ENCODE peak calls at places on chromosomes 6 and 20, in seven cellular contexts. One of them, this sample, is unnamed.

GRCh38 chr20:49534314-49534713 is 33.6 kb downstream of the PTGIS start:
- DNase-seq in GM10248: peak; percentile 73
- DNase-seq in mammary epithelial cell: peak; percentile 36
- DNase-seq in stomach: peak; percentile 55
- DNase-seq in CD4-positive, alpha-beta T cell: peak; percentile 19
- DNase-seq in CD8-positive, alpha-beta T cell: peak; percentile 58
- DNase-seq in uterus: peak; percentile 65
- DNase-seq in this sample: no peak

GRCh38 chr6:37426945-37427510 is 6.0 kb upstream of the CMTR1 start:
- DNase-seq in GM10248: no peak
- DNase-seq in mammary epithelial cell: no peak
- DNase-seq in stomach: no peak
- DNase-seq in CD4-positive, alpha-beta T cell: no peak
- DNase-seq in CD8-positive, alpha-beta T cell: no peak
- DNase-seq in uterus: no peak
- DNase-seq in this sample: no peak

GRCh38 chr6:106525111-106525884 is 104.0 kb downstream of the RTN4IP1 start:
- DNase-seq in GM10248: peak; percentile 49
- DNase-seq in mammary epithelial cell: peak; percentile 54
- DNase-seq in stomach: no peak
- DNase-seq in CD4-positive, alpha-beta T cell: no peak
- DNase-seq in CD8-positive, alpha-beta T cell: no peak
- DNase-seq in uterus: no peak
- DNase-seq in this sample: no peak

GRCh38 chr6:127972815-127973214 is 72.0 kb upstream of the THEMIS start:
- DNase-seq in GM10248: no peak
- DNase-seq in mammary epithelial cell: no peak
- DNase-seq in stomach: no peak
- DNase-seq in CD4-positive, alpha-beta T cell: no peak
- DNase-seq in CD8-positive, alpha-beta T cell: no peak
- DNase-seq in uterus: no peak
- DNase-seq in this sample: no peak

GRCh38 chr6:170038251-170038650 is 252.6 kb downstream of the DLL1 start:
- DNase-seq in GM10248: no peak
- DNase-seq in mammary epithelial cell: no peak
- DNase-seq in stomach: peak; percentile 24
- DNase-seq in CD4-positive, alpha-beta T cell: no peak
- DNase-seq in CD8-positive, alpha-beta T cell: no peak
- DNase-seq in uterus: no peak
- DNase-seq in this sample: no peak

GRCh38 chr6:131910956-131911355 is 40.2 kb downstream of the CCN2 start:
- DNase-seq in GM10248: no peak
- DNase-seq in mammary epithelial cell: no peak
- DNase-seq in stomach: no peak
- DNase-seq in CD4-positive, alpha-beta T cell: no peak
- DNase-seq in CD8-positive, alpha-beta T cell: no peak
- DNase-seq in uterus: no peak
- DNase-seq in this sample: no peak

GRCh38 chr6:168865-169455 is 123.3 kb upstream of the DUSP22 start:
- DNase-seq in GM10248: no peak
- DNase-seq in mammary epithelial cell: peak; percentile 44
- DNase-seq in stomach: no peak
- DNase-seq in CD4-positive, alpha-beta T cell: no peak
- DNase-seq in CD8-positive, alpha-beta T cell: no peak
- DNase-seq in uterus: no peak
- DNase-seq in this sample: peak; percentile 23

GRCh38 chr6:24933266-24933665 is 2.5 kb downstream of the RIPOR2 start:
- DNase-seq in GM10248: no peak
- DNase-seq in mammary epithelial cell: no peak
- DNase-seq in stomach: no peak
- DNase-seq in CD4-positive, alpha-beta T cell: no peak
- DNase-seq in CD8-positive, alpha-beta T cell: no peak
- DNase-seq in uterus: no peak
- DNase-seq in this sample: no peak

GRCh38 chr6:27183082-27183832 is 64.2 kb upstream of the PRSS16 start:
- DNase-seq in GM10248: no peak
- DNase-seq in mammary epithelial cell: no peak
- DNase-seq in stomach: no peak
- DNase-seq in CD4-positive, alpha-beta T cell: no peak
- DNase-seq in CD8-positive, alpha-beta T cell: no peak
- DNase-seq in uterus: no peak
- DNase-seq in this sample: no peak
- TF ChIP-seq CTCF in GM10248: no peak
- TF ChIP-seq CTCF in mammary epithelial cell: no peak
- TF ChIP-seq CTCF in stomach: no peak
- TF ChIP-seq CTCF in CD4-positive, alpha-beta T cell: no peak
- TF ChIP-seq CTCF in CD8-positive, alpha-beta T cell: no peak
- TF ChIP-seq CTCF in uterus: no peak
- TF ChIP-seq CTCF in this sample: no peak

GRCh38 chr6:149437212-149437611 is 37.1 kb downstream of the SUMO4 start:
- DNase-seq in GM10248: no peak
- DNase-seq in mammary epithelial cell: no peak
- DNase-seq in stomach: no peak
- DNase-seq in CD4-positive, alpha-beta T cell: no peak
- DNase-seq in CD8-positive, alpha-beta T cell: no peak
- DNase-seq in uterus: no peak
- DNase-seq in this sample: no peak
- TF ChIP-seq CTCF in GM10248: no peak
- TF ChIP-seq CTCF in mammary epithelial cell: no peak
- TF ChIP-seq CTCF in stomach: no peak
- TF ChIP-seq CTCF in CD4-positive, alpha-beta T cell: no peak
- TF ChIP-seq CTCF in CD8-positive, alpha-beta T cell: no peak
- TF ChIP-seq CTCF in uterus: no peak
- TF ChIP-seq CTCF in this sample: no peak

DNA sequence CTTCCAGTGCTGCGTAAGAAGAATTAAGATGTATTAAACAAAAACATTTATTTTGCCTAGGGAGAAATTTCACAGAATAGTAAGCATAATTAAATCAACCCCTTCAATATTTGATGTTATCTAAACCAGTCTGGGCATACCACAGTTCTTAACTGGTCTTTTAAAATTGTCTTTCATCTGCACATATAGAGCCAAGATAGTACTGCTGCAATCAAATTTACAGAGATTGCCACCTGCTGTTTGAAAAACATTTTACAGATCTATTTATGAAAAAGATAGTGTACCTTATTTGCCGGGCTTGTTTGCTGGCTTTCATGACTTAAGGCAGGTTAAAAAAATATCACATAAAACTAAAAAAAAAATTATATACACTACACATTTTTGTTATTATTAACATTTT is 323.2 kb downstream of the ADGRB3 start:
- DNase-seq in GM10248: no peak
- DNase-seq in mammary epithelial cell: no peak
- DNase-seq in stomach: no peak
- DNase-seq in CD4-positive, alpha-beta T cell: no peak
- DNase-seq in CD8-positive, alpha-beta T cell: no peak
- DNase-seq in uterus: no peak
- DNase-seq in this sample: no peak
- TF ChIP-seq CTCF in GM10248: peak; percentile 6
- TF ChIP-seq CTCF in mammary epithelial cell: peak; percentile 33
- TF ChIP-seq CTCF in stomach: no peak
- TF ChIP-seq CTCF in CD4-positive, alpha-beta T cell: no peak
- TF ChIP-seq CTCF in CD8-positive, alpha-beta T cell: no peak
- TF ChIP-seq CTCF in uterus: no peak
- TF ChIP-seq CTCF in this sample: no peak

GRCh38 chr6:74415056-74415455 is 719.1 kb downstream of the CD109 start:
- DNase-seq in GM10248: no peak
- DNase-seq in mammary epithelial cell: no peak
- DNase-seq in stomach: no peak
- DNase-seq in CD4-positive, alpha-beta T cell: no peak
- DNase-seq in CD8-positive, alpha-beta T cell: no peak
- DNase-seq in uterus: no peak
- DNase-seq in this sample: peak; percentile 8

GRCh38 chr6:74404366-74404765 is 708.4 kb downstream of the CD109 start:
- DNase-seq in GM10248: no peak
- DNase-seq in mammary epithelial cell: no peak
- DNase-seq in stomach: no peak
- DNase-seq in CD4-positive, alpha-beta T cell: no peak
- DNase-seq in CD8-positive, alpha-beta T cell: no peak
- DNase-seq in uterus: no peak
- DNase-seq in this sample: no peak

GRCh38 chr6:74410630-74411029 is 714.6 kb downstream of the CD109 start:
- DNase-seq in GM10248: no peak
- DNase-seq in mammary epithelial cell: no peak
- DNase-seq in stomach: no peak
- DNase-seq in CD4-positive, alpha-beta T cell: no peak
- DNase-seq in CD8-positive, alpha-beta T cell: no peak
- DNase-seq in uterus: no peak
- DNase-seq in this sample: peak; percentile 62

GRCh38 chr6:74408844-74409243 is 712.8 kb downstream of the CD109 start:
- DNase-seq in GM10248: no peak
- DNase-seq in mammary epithelial cell: no peak
- DNase-seq in stomach: no peak
- DNase-seq in CD4-positive, alpha-beta T cell: no peak
- DNase-seq in CD8-positive, alpha-beta T cell: no peak
- DNase-seq in uterus: no peak
- DNase-seq in this sample: no peak

GRCh38 chr6:74409447-74409846 is 713.4 kb downstream of the CD109 start:
- DNase-seq in GM10248: peak; percentile 8
- DNase-seq in mammary epithelial cell: peak; percentile 49
- DNase-seq in stomach: no peak
- DNase-seq in CD4-positive, alpha-beta T cell: no peak
- DNase-seq in CD8-positive, alpha-beta T cell: no peak
- DNase-seq in uterus: no peak
- DNase-seq in this sample: peak; percentile 72
- TF ChIP-seq CTCF in GM10248: peak; percentile 22
- TF ChIP-seq CTCF in mammary epithelial cell: peak; percentile 70
- TF ChIP-seq CTCF in stomach: peak; percentile 18
- TF ChIP-seq CTCF in CD4-positive, alpha-beta T cell: no peak
- TF ChIP-seq CTCF in CD8-positive, alpha-beta T cell: no peak
- TF ChIP-seq CTCF in uterus: peak; percentile 44
- TF ChIP-seq CTCF in this sample: peak; percentile 63

This sample was measured in AG09309.